ENCODE peak calls at places on chromosomes 1 and 21, in nine cellular contexts. One of them, this sample, is unnamed.

GRCh38 chr1:207848234-207848633 is 62.7 kb downstream of the CD34 start:
- DNase-seq in fibroblast of lung: peak; percentile 44
- DNase-seq in brain microvascular endothelial cell: peak; percentile 79
- DNase-seq in AG04450: no peak
- DNase-seq in adrenal gland: peak; percentile 90
- DNase-seq in iPS DF 6.9: no peak
- DNase-seq in pancreas: no peak
- DNase-seq in mesendoderm: no peak
- DNase-seq in CD8-positive, alpha-beta T cell: no peak
- DNase-seq in this sample: peak; percentile 83

GRCh38 chr1:218669431-218669830 is 324.3 kb downstream of the TGFB2 start:
- DNase-seq in fibroblast of lung: no peak
- DNase-seq in brain microvascular endothelial cell: no peak
- DNase-seq in AG04450: no peak
- DNase-seq in adrenal gland: no peak
- DNase-seq in iPS DF 6.9: no peak
- DNase-seq in pancreas: no peak
- DNase-seq in mesendoderm: no peak
- DNase-seq in CD8-positive, alpha-beta T cell: no peak
- DNase-seq in this sample: no peak

GRCh38 chr1:234645964-234646363 is 36.0 kb upstream of the IRF2BP2 start:
- DNase-seq in fibroblast of lung: no peak
- DNase-seq in brain microvascular endothelial cell: no peak
- DNase-seq in AG04450: no peak
- DNase-seq in adrenal gland: no peak
- DNase-seq in iPS DF 6.9: no peak
- DNase-seq in pancreas: no peak
- DNase-seq in mesendoderm: no peak
- DNase-seq in CD8-positive, alpha-beta T cell: no peak
- DNase-seq in this sample: no peak

GRCh38 chr1:46062651-46063319 is 69.6 kb downstream of the PIK3R3 start:
- DNase-seq in fibroblast of lung: peak; percentile 51
- DNase-seq in brain microvascular endothelial cell: no peak
- DNase-seq in AG04450: no peak
- DNase-seq in adrenal gland: no peak
- DNase-seq in iPS DF 6.9: no peak
- DNase-seq in pancreas: no peak
- DNase-seq in mesendoderm: no peak
- DNase-seq in CD8-positive, alpha-beta T cell: peak; percentile 3
- DNase-seq in this sample: no peak

GRCh38 chr21:29078884-29079765 is 5.7 kb upstream of the CCT8 start:
- DNase-seq in fibroblast of lung: no peak
- DNase-seq in brain microvascular endothelial cell: no peak
- DNase-seq in AG04450: no peak
- DNase-seq in adrenal gland: peak; percentile 68
- DNase-seq in iPS DF 6.9: no peak
- DNase-seq in pancreas: peak; percentile 46
- DNase-seq in mesendoderm: no peak
- DNase-seq in CD8-positive, alpha-beta T cell: no peak
- DNase-seq in this sample: peak; percentile 54

GRCh38 chr1:201740609-201741231 is 88.2 kb upstream of the IPO9 start:
- DNase-seq in fibroblast of lung: no peak
- DNase-seq in brain microvascular endothelial cell: no peak
- DNase-seq in AG04450: no peak
- DNase-seq in adrenal gland: no peak
- DNase-seq in iPS DF 6.9: no peak
- DNase-seq in pancreas: no peak
- DNase-seq in mesendoderm: peak; percentile 54
- DNase-seq in CD8-positive, alpha-beta T cell: no peak
- DNase-seq in this sample: no peak

GRCh38 chr1:213659580-213660547 is 327.9 kb upstream of the PROX1 start:
- DNase-seq in fibroblast of lung: no peak
- DNase-seq in brain microvascular endothelial cell: no peak
- DNase-seq in AG04450: no peak
- DNase-seq in adrenal gland: no peak
- DNase-seq in iPS DF 6.9: no peak
- DNase-seq in pancreas: no peak
- DNase-seq in mesendoderm: no peak
- DNase-seq in CD8-positive, alpha-beta T cell: no peak
- DNase-seq in this sample: no peak

GRCh38 chr1:54229281-54229891 is 29.4 kb downstream of the MRPL37 start:
- DNase-seq in fibroblast of lung: no peak
- DNase-seq in brain microvascular endothelial cell: no peak
- DNase-seq in AG04450: no peak
- DNase-seq in adrenal gland: peak; percentile 73
- DNase-seq in iPS DF 6.9: no peak
- DNase-seq in pancreas: no peak
- DNase-seq in mesendoderm: peak; percentile 80
- DNase-seq in CD8-positive, alpha-beta T cell: no peak
- DNase-seq in this sample: no peak

GRCh38 chr1:224173523-224173922 is 9.5 kb upstream of the DEGS1 start:
- DNase-seq in fibroblast of lung: no peak
- DNase-seq in brain microvascular endothelial cell: no peak
- DNase-seq in AG04450: no peak
- DNase-seq in adrenal gland: no peak
- DNase-seq in iPS DF 6.9: no peak
- DNase-seq in pancreas: no peak
- DNase-seq in mesendoderm: no peak
- DNase-seq in CD8-positive, alpha-beta T cell: no peak
- DNase-seq in this sample: no peak

GRCh38 chr1:12549460-12550349 is 68.3 kb downstream of the DHRS3 start:
- DNase-seq in fibroblast of lung: peak; percentile 74
- DNase-seq in brain microvascular endothelial cell: peak; percentile 99
- DNase-seq in AG04450: peak; percentile 93
- DNase-seq in adrenal gland: peak; percentile 85
- DNase-seq in iPS DF 6.9: no peak
- DNase-seq in pancreas: peak; percentile 45
- DNase-seq in mesendoderm: no peak
- DNase-seq in CD8-positive, alpha-beta T cell: no peak
- DNase-seq in this sample: peak; percentile 52

GRCh38 chr1:118995312-118996016 is 7.3 kb upstream of the TBX15 start:
- DNase-seq in fibroblast of lung: no peak
- DNase-seq in brain microvascular endothelial cell: no peak
- DNase-seq in AG04450: no peak
- DNase-seq in adrenal gland: no peak
- DNase-seq in iPS DF 6.9: no peak
- DNase-seq in pancreas: no peak
- DNase-seq in mesendoderm: no peak
- DNase-seq in CD8-positive, alpha-beta T cell: no peak
- DNase-seq in this sample: no peak

GRCh38 chr1:82323144-82323543 is 522.4 kb downstream of the ADGRL2 start:
- DNase-seq in fibroblast of lung: no peak
- DNase-seq in brain microvascular endothelial cell: no peak
- DNase-seq in AG04450: no peak
- DNase-seq in adrenal gland: no peak
- DNase-seq in iPS DF 6.9: no peak
- DNase-seq in pancreas: no peak
- DNase-seq in mesendoderm: no peak
- DNase-seq in CD8-positive, alpha-beta T cell: no peak
- DNase-seq in this sample: no peak

GRCh38 chr1:109210058-109210457 is 3.7 kb upstream of the SARS1 start:
- DNase-seq in fibroblast of lung: no peak
- DNase-seq in brain microvascular endothelial cell: no peak
- DNase-seq in AG04450: no peak
- DNase-seq in adrenal gland: no peak
- DNase-seq in iPS DF 6.9: no peak
- DNase-seq in pancreas: no peak
- DNase-seq in mesendoderm: no peak
- DNase-seq in CD8-positive, alpha-beta T cell: no peak
- DNase-seq in this sample: no peak

GRCh38 chr1:228207381-228207810 is 448 bp upstream of the OBSCN start:
- DNase-seq in fibroblast of lung: no peak
- DNase-seq in brain microvascular endothelial cell: no peak
- DNase-seq in AG04450: no peak
- DNase-seq in adrenal gland: no peak
- DNase-seq in iPS DF 6.9: no peak
- DNase-seq in pancreas: no peak
- DNase-seq in mesendoderm: no peak
- DNase-seq in CD8-positive, alpha-beta T cell: no peak
- DNase-seq in this sample: no peak

DNA sequence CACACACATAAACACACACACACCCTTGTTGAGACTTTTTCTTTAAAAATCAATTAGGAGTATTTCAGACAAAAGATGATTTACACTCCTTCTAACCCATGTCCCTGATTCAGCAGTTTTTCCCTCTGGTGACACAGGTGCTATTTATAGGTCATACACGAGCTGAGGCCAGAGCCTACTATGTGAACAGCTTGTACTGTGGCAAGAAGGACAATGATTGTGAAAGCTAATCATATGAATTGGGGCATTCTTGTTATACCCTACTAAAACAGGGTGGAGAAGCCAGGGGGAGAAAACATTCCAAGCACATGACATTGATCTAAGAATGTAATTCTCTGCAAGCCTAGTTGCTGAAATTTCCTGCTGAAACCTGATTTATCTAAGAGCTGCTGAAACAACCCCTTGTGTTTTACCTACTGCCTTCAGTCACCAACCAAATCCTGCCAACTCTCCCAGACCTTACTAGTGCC is 60.3 kb downstream of the XCL1 start:
- DNase-seq in fibroblast of lung: peak; percentile 68
- DNase-seq in brain microvascular endothelial cell: peak; percentile 41
- DNase-seq in AG04450: no peak
- DNase-seq in adrenal gland: no peak
- DNase-seq in iPS DF 6.9: no peak
- DNase-seq in pancreas: peak; percentile 23
- DNase-seq in mesendoderm: peak; percentile 45
- DNase-seq in CD8-positive, alpha-beta T cell: no peak
- DNase-seq in this sample: no peak
- H3K27ac ChIP-seq in fibroblast of lung: no peak overlapping the region
- H3K27ac ChIP-seq in brain microvascular endothelial cell: no peak overlapping the region
- H3K27ac ChIP-seq in AG04450: no peak overlapping the region
- H3K27ac ChIP-seq in adrenal gland: no peak overlapping the region
- H3K27ac ChIP-seq in iPS DF 6.9: no peak overlapping the region
- H3K27ac ChIP-seq in pancreas: peak overlapping the region; percentile 52
- H3K27ac ChIP-seq in mesendoderm: no peak overlapping the region
- H3K27ac ChIP-seq in CD8-positive, alpha-beta T cell: no peak overlapping the region
- H3K27ac ChIP-seq in this sample: peak overlapping the region; percentile 41

DNA sequence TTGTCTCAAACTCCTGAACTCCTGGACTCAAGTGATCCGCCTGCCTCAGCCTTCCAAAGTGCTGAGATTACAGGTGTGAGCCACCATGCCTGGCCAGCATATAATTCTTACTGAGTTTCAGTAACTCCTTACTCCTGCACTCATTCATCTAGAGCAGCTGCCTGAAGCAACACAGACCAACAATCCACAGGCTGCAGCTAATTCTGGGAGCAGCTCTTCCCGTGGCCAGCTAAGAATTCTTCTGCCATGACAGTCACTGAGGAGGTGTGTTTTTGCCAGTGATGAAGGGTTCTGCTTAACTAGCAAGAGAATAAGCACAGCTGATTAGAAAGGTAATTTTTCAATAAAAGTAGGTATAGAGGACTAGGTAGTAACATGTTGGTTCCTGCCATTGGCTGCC is 5.4 kb downstream of the VTCN1 start:
- DNase-seq in fibroblast of lung: no peak
- DNase-seq in brain microvascular endothelial cell: no peak
- DNase-seq in AG04450: no peak
- DNase-seq in adrenal gland: no peak
- DNase-seq in iPS DF 6.9: no peak
- DNase-seq in pancreas: no peak
- DNase-seq in mesendoderm: no peak
- DNase-seq in CD8-positive, alpha-beta T cell: no peak
- DNase-seq in this sample: no peak
- H3K27me3 ChIP-seq in fibroblast of lung: peaks cover 24% of the 10 kb centered on the region
- H3K27me3 ChIP-seq in brain microvascular endothelial cell: no peaks in the 10 kb centered on the region
- H3K27me3 ChIP-seq in AG04450: peaks cover 23% of the 10 kb centered on the region
- H3K27me3 ChIP-seq in adrenal gland: no peaks in the 10 kb centered on the region
- H3K27me3 ChIP-seq in iPS DF 6.9: no peaks in the 10 kb centered on the region
- H3K27me3 ChIP-seq in pancreas: no peaks in the 10 kb centered on the region
- H3K27me3 ChIP-seq in mesendoderm: no peaks in the 10 kb centered on the region
- H3K27me3 ChIP-seq in CD8-positive, alpha-beta T cell: no peaks in the 10 kb centered on the region
- H3K27me3 ChIP-seq in this sample: no peaks in the 10 kb centered on the region

GRCh38 chr1:85580046-85580411 is 532 bp upstream of the CCN1 start:
- DNase-seq in fibroblast of lung: peak; percentile 66
- DNase-seq in brain microvascular endothelial cell: no peak
- DNase-seq in AG04450: peak; percentile 47
- DNase-seq in adrenal gland: peak; percentile 29
- DNase-seq in iPS DF 6.9: no peak
- DNase-seq in pancreas: peak; percentile 31
- DNase-seq in mesendoderm: no peak
- DNase-seq in CD8-positive, alpha-beta T cell: no peak
- DNase-seq in this sample: no peak
- H3K27ac ChIP-seq in fibroblast of lung: peak overlapping the region; percentile 99
- H3K27ac ChIP-seq in brain microvascular endothelial cell: peak overlapping the region; percentile 99
- H3K27ac ChIP-seq in AG04450: peak overlapping the region; percentile 99
- H3K27ac ChIP-seq in adrenal gland: peak overlapping the region; percentile 95
- H3K27ac ChIP-seq in iPS DF 6.9: no peak overlapping the region
- H3K27ac ChIP-seq in pancreas: peak overlapping the region; percentile 62
- H3K27ac ChIP-seq in mesendoderm: peak overlapping the region; percentile 64
- H3K27ac ChIP-seq in CD8-positive, alpha-beta T cell: no peak overlapping the region
- H3K27ac ChIP-seq in this sample: peak overlapping the region; percentile 61

GRCh38 chr1:2462819-2463218 is 13.3 kb upstream of the PLCH2 start:
- DNase-seq in fibroblast of lung: no peak
- DNase-seq in brain microvascular endothelial cell: no peak
- DNase-seq in AG04450: no peak
- DNase-seq in adrenal gland: no peak
- DNase-seq in iPS DF 6.9: no peak
- DNase-seq in pancreas: no peak
- DNase-seq in mesendoderm: no peak
- DNase-seq in CD8-positive, alpha-beta T cell: no peak
- DNase-seq in this sample: no peak

GRCh38 chr1:2466270-2466665 is 9.8 kb upstream of the PLCH2 start:
- DNase-seq in fibroblast of lung: no peak
- DNase-seq in brain microvascular endothelial cell: no peak
- DNase-seq in AG04450: no peak
- DNase-seq in adrenal gland: no peak
- DNase-seq in iPS DF 6.9: no peak
- DNase-seq in pancreas: no peak
- DNase-seq in mesendoderm: no peak
- DNase-seq in CD8-positive, alpha-beta T cell: no peak
- DNase-seq in this sample: no peak

GRCh38 chr1:2465371-2466269 is 10.5 kb upstream of the PLCH2 start:
- DNase-seq in fibroblast of lung: no peak
- DNase-seq in brain microvascular endothelial cell: no peak
- DNase-seq in AG04450: no peak
- DNase-seq in adrenal gland: no peak
- DNase-seq in iPS DF 6.9: no peak
- DNase-seq in pancreas: no peak
- DNase-seq in mesendoderm: no peak
- DNase-seq in CD8-positive, alpha-beta T cell: no peak
- DNase-seq in this sample: no peak

GRCh38 chr1:2460996-2461751 is 14.9 kb upstream of the PLCH2 start:
- DNase-seq in fibroblast of lung: no peak
- DNase-seq in brain microvascular endothelial cell: no peak
- DNase-seq in AG04450: no peak
- DNase-seq in adrenal gland: peak; percentile 60
- DNase-seq in iPS DF 6.9: no peak
- DNase-seq in pancreas: no peak
- DNase-seq in mesendoderm: no peak
- DNase-seq in CD8-positive, alpha-beta T cell: no peak
- DNase-seq in this sample: no peak

DNA sequence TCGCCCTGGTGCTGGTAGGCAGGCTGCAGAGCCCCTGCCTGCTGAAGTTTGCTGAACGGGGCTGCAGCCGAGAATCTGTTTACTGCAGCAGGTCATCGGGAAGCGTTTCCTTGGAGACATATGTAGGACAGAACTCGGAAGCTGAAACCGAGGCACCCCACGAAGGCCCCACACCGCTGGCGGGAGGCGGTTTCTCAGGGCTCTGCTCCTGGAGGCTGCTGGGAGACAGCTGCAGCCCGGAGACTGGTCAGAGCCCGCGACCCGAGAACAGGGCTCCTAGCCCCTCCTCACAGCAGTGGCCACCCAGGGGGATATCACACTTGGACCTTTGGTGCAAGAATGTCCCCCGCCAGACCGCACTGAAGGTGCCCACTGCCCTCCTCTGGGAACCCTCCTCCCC is 12.7 kb upstream of the PLCH2 start:
- DNase-seq in fibroblast of lung: peak; percentile 34
- DNase-seq in brain microvascular endothelial cell: no peak
- DNase-seq in AG04450: no peak
- DNase-seq in adrenal gland: no peak
- DNase-seq in iPS DF 6.9: no peak
- DNase-seq in pancreas: no peak
- DNase-seq in mesendoderm: no peak
- DNase-seq in CD8-positive, alpha-beta T cell: no peak
- DNase-seq in this sample: no peak
- H3K27me3 ChIP-seq in fibroblast of lung: peaks cover 16% of the 10 kb centered on the region
- H3K27me3 ChIP-seq in brain microvascular endothelial cell: peaks cover 12% of the 10 kb centered on the region
- H3K27me3 ChIP-seq in AG04450: peaks cover 39% of the 10 kb centered on the region
- H3K27me3 ChIP-seq in adrenal gland: peaks cover 46% of the 10 kb centered on the region
- H3K27me3 ChIP-seq in iPS DF 6.9: no peaks in the 10 kb centered on the region
- H3K27me3 ChIP-seq in pancreas: peaks cover 13% of the 10 kb centered on the region
- H3K27me3 ChIP-seq in mesendoderm: no peaks in the 10 kb centered on the region
- H3K27me3 ChIP-seq in CD8-positive, alpha-beta T cell: no peaks in the 10 kb centered on the region
- H3K27me3 ChIP-seq in this sample: peaks cover 84% of the 10 kb centered on the region